ENCODE peak calls at places on chromosomes 16 and 17, in five cellular contexts. One of them, this sample, is unnamed.

GRCh38 chr17:81422776-81423697 is 27.8 kb downstream of the BAHCC1 start:
- DNase-seq in Calu3: peak; percentile 71
- DNase-seq in SIG-M5: no peak
- DNase-seq in cardiac muscle cell: peak; percentile 96
- DNase-seq in neural crest cell: no peak
- DNase-seq in this sample: peak; percentile 42

GRCh38 chr17:41377546-41377945 is 4.6 kb downstream of the KRT34 start:
- DNase-seq in Calu3: no peak
- DNase-seq in SIG-M5: no peak
- DNase-seq in cardiac muscle cell: peak; percentile 18
- DNase-seq in neural crest cell: no peak
- DNase-seq in this sample: no peak

GRCh38 chr17:27379863-27380533 is 76.2 kb upstream of the KSR1 start:
- DNase-seq in Calu3: peak; percentile 77
- DNase-seq in SIG-M5: no peak
- DNase-seq in cardiac muscle cell: peak; percentile 78
- DNase-seq in neural crest cell: peak; percentile 35
- DNase-seq in this sample: peak; percentile 50

GRCh38 chr17:48051706-48052486 is 3.7 kb downstream of the NFE2L1 start:
- DNase-seq in Calu3: no peak
- DNase-seq in SIG-M5: no peak
- DNase-seq in cardiac muscle cell: peak; percentile 99
- DNase-seq in neural crest cell: no peak
- DNase-seq in this sample: peak; percentile 38

GRCh38 chr17:80891096-80892018 is 100.3 kb upstream of the CHMP6 start:
- DNase-seq in Calu3: no peak
- DNase-seq in SIG-M5: peak; percentile 94
- DNase-seq in cardiac muscle cell: peak; percentile 70
- DNase-seq in neural crest cell: no peak
- DNase-seq in this sample: peak; percentile 83

GRCh38 chr16:87317766-87318121 is 552 bp upstream of the C16orf95 start:
- DNase-seq in Calu3: peak; percentile 51
- DNase-seq in SIG-M5: no peak
- DNase-seq in cardiac muscle cell: peak; percentile 76
- DNase-seq in neural crest cell: no peak
- DNase-seq in this sample: no peak

GRCh38 chr16:9602201-9602600 is 510.8 kb downstream of the HAPSTR1 start:
- DNase-seq in Calu3: no peak
- DNase-seq in SIG-M5: no peak
- DNase-seq in cardiac muscle cell: no peak
- DNase-seq in neural crest cell: no peak
- DNase-seq in this sample: no peak

GRCh38 chr17:75605790-75606189 is 18.2 kb downstream of the MYO15B start:
- DNase-seq in Calu3: no peak
- DNase-seq in SIG-M5: no peak
- DNase-seq in cardiac muscle cell: no peak
- DNase-seq in neural crest cell: no peak
- DNase-seq in this sample: no peak

GRCh38 chr16:88022076-88023042 is 71.1 kb downstream of the BANP start:
- DNase-seq in Calu3: no peak
- DNase-seq in SIG-M5: no peak
- DNase-seq in cardiac muscle cell: no peak
- DNase-seq in neural crest cell: no peak
- DNase-seq in this sample: no peak

GRCh38 chr17:72338847-72339790 is 218.3 kb downstream of the SOX9 start:
- DNase-seq in Calu3: peak; percentile 79
- DNase-seq in SIG-M5: no peak
- DNase-seq in cardiac muscle cell: peak; percentile 95
- DNase-seq in neural crest cell: no peak
- DNase-seq in this sample: peak; percentile 68

GRCh38 chr17:3995067-3995466 is 30.8 kb upstream of the ATP2A3 start:
- DNase-seq in Calu3: no peak
- DNase-seq in SIG-M5: no peak
- DNase-seq in cardiac muscle cell: no peak
- DNase-seq in neural crest cell: no peak
- DNase-seq in this sample: no peak

GRCh38 chr17:58956997-58957724 is 149.5 kb downstream of the TRIM37 start:
- DNase-seq in Calu3: no peak
- DNase-seq in SIG-M5: no peak
- DNase-seq in cardiac muscle cell: peak; percentile 36
- DNase-seq in neural crest cell: no peak
- DNase-seq in this sample: no peak

GRCh38 chr16:2828521-2828840 is 1.6 kb upstream of the ZG16B start:
- DNase-seq in Calu3: no peak
- DNase-seq in SIG-M5: no peak
- DNase-seq in cardiac muscle cell: no peak
- DNase-seq in neural crest cell: no peak
- DNase-seq in this sample: no peak

GRCh38 chr17:31387438-31387837 is 4.0 kb upstream of the RAB11FIP4 start:
- DNase-seq in Calu3: no peak
- DNase-seq in SIG-M5: no peak
- DNase-seq in cardiac muscle cell: no peak
- DNase-seq in neural crest cell: no peak
- DNase-seq in this sample: no peak

GRCh38 chr17:71208111-71208704 is 912.6 kb upstream of the SOX9 start:
- DNase-seq in Calu3: no peak
- DNase-seq in SIG-M5: no peak
- DNase-seq in cardiac muscle cell: peak; percentile 9
- DNase-seq in neural crest cell: no peak
- DNase-seq in this sample: no peak

GRCh38 chr16:31451681-31452351 is 7.5 kb upstream of the ARMC5 start:
- DNase-seq in Calu3: peak; percentile 83
- DNase-seq in SIG-M5: no peak
- DNase-seq in cardiac muscle cell: peak; percentile 79
- DNase-seq in neural crest cell: no peak
- DNase-seq in this sample: peak; percentile 81

GRCh38 chr16:62596101-62596500 is 559.9 kb upstream of the CDH8 start:
- DNase-seq in Calu3: no peak
- DNase-seq in SIG-M5: no peak
- DNase-seq in cardiac muscle cell: no peak
- DNase-seq in neural crest cell: no peak
- DNase-seq in this sample: no peak

GRCh38 chr16:29675811-29676643 is 3.0 kb upstream of the QPRT start:
- DNase-seq in Calu3: no peak
- DNase-seq in SIG-M5: no peak
- DNase-seq in cardiac muscle cell: peak; percentile 53
- DNase-seq in neural crest cell: no peak
- DNase-seq in this sample: peak; percentile 42

GRCh38 chr17:7034955-7035590 is 742 bp upstream of the SLC16A13 start:
- DNase-seq in Calu3: no peak
- DNase-seq in SIG-M5: no peak
- DNase-seq in cardiac muscle cell: no peak
- DNase-seq in neural crest cell: no peak
- DNase-seq in this sample: no peak

GRCh38 chr16:2702438-2702825 is 17.6 kb downstream of the PRSS27 start:
- DNase-seq in Calu3: no peak
- DNase-seq in SIG-M5: no peak
- DNase-seq in cardiac muscle cell: no peak
- DNase-seq in neural crest cell: no peak
- DNase-seq in this sample: no peak

GRCh38 chr16:60166-60565 is 6.5 kb downstream of the SNRNP25 start:
- DNase-seq in Calu3: no peak
- DNase-seq in SIG-M5: no peak
- DNase-seq in cardiac muscle cell: no peak
- DNase-seq in neural crest cell: no peak
- DNase-seq in this sample: no peak

GRCh38 chr17:59840329-59840907 is 52.3 kb downstream of the TUBD1 start:
- DNase-seq in Calu3: no peak
- DNase-seq in SIG-M5: no peak
- DNase-seq in cardiac muscle cell: peak; percentile 71
- DNase-seq in neural crest cell: no peak
- DNase-seq in this sample: peak; percentile 74

GRCh38 chr16:81711609-81712329 is 67.3 kb upstream of the PLCG2 start:
- DNase-seq in Calu3: peak; percentile 46
- DNase-seq in SIG-M5: no peak
- DNase-seq in cardiac muscle cell: peak; percentile 94
- DNase-seq in neural crest cell: peak; percentile 30
- DNase-seq in this sample: peak; percentile 61